ENCODE peak calls at places on chromosomes 2 and 18, in five cellular contexts. W is left ventricle myocardium superior, H is cardiac fibroblast, Q is B cell, D is KG1. P is an unnamed sample.

GRCh38 chr2:30293303-30293912 is 62.1 kb downstream of the LBH start:
- DNase-seq in D (peak), W (no peak), H (peak), Q (peak), P (no peak)

GRCh38 chr2:107597507-107597906 is 229.2 kb upstream of the RGPD4 start:
- DNase-seq in D (no peak), W (no peak), H (no peak), Q (no peak), P (no peak)

GRCh38 chr18:3472681-3473544 is 22.9 kb downstream of the TGIF1 start:
- DNase-seq in W (no peak), D (no peak), Q (no peak), H (no peak), P (no peak)

GRCh38 chr2:30503007-30503691 is 56.1 kb downstream of the LCLAT1 start:
- DNase-seq in Q (peak), H (peak), W (no peak), D (peak), P (no peak)

GRCh38 chr2:46612675-46613074 is 133.3 kb downstream of the TMEM247 start:
- DNase-seq in W (no peak), Q (no peak), H (no peak), D (no peak), P (no peak)

GRCh38 chr2:190819835-190820234 is 60.8 kb upstream of the GLS start:
- DNase-seq in Q (no peak), W (no peak), D (no peak), H (peak), P (no peak)

GRCh38 chr18:76503595-76503994 is 8.6 kb upstream of the ZNF516 start:
- DNase-seq in Q (no peak), H (no peak), W (no peak), D (no peak), P (no peak)

GRCh38 chr2:95056461-95057459 is 31.3 kb downstream of the MAL start:
- DNase-seq in Q (no peak), W (no peak), D (no peak), H (peak), P (no peak)

GRCh38 chr2:160308915-160309314 is 108.8 kb upstream of the ITGB6 start:
- DNase-seq in D (no peak), W (no peak), Q (no peak), H (peak), P (no peak)

GRCh38 chr2:45743531-45744391 is 92.3 kb downstream of the PRKCE start:
- DNase-seq in Q (no peak), D (no peak), W (peak), H (peak), P (no peak)

GRCh38 chr2:42368817-42369550 is 8.0 kb upstream of the COX7A2L start:
- DNase-seq in Q (no peak), D (no peak), H (no peak), W (no peak), P (peak)

GRCh38 chr2:121197369-121198091 is 87.5 kb downstream of the TFCP2L1 start:
- DNase-seq in W (peak), Q (no peak), D (no peak), H (peak), P (no peak)

GRCh38 chr2:2507471-2507997 is 176.5 kb upstream of the MYT1L start:
- DNase-seq in W (no peak), H (no peak), D (no peak), Q (no peak), P (no peak)

GRCh38 chr2:205902041-205902898 is 183.7 kb downstream of the INO80D start:
- DNase-seq in Q (no peak), W (no peak), H (peak), D (no peak), P (no peak)

GRCh38 chr2:220034356-220035121 is 407.1 kb downstream of the SLC4A3 start:
- DNase-seq in H (peak), W (no peak), D (no peak), Q (no peak), P (no peak)

GRCh38 chr18:55301196-55301540 is 286.8 kb downstream of the TCF4 start:
- DNase-seq in D (no peak), W (no peak), H (no peak), Q (no peak), P (no peak)

GRCh38 chr18:77059294-77059916 is 73.2 kb downstream of the MBP start:
- DNase-seq in D (no peak), Q (peak), H (peak), W (no peak), P (peak)

GRCh38 chr2:69780907-69781306 is 39.0 kb downstream of the ANXA4 start:
- DNase-seq in D (no peak), H (no peak), W (no peak), Q (no peak), P (no peak)

GRCh38 chr2:29075894-29076700 is 1.8 kb upstream of the PCARE start:
- DNase-seq in Q (no peak), D (no peak), W (no peak), H (peak), P (no peak)

GRCh38 chr2:189234991-189235390 is 55.4 kb upstream of the COL5A2 start:
- DNase-seq in H (peak), D (no peak), Q (no peak), W (no peak), P (no peak)

GRCh38 chr18:25140144-25140961 is 211.6 kb downstream of the ZNF521 start:
- DNase-seq in D (no peak), Q (no peak), H (no peak), W (no peak), P (no peak)

GRCh38 chr2:199955007-199955338 is 318 bp downstream of the TYW5 start:
- DNase-seq in W (no peak), D (peak), H (no peak), Q (no peak), P (peak)

GRCh38 chr2:20141056-20141762 is 83.7 kb downstream of the SDC1 start:
- DNase-seq in Q (no peak), D (no peak), H (peak), W (peak), P (no peak)